ENCODE peak calls at places on chromosomes 7 and 10, in six cellular contexts. G is astrocyte of the spinal cord, P is cardiac muscle cell, J is GM12865, U is psoas muscle, K is sigmoid colon. I is an unnamed sample.

GRCh38 chr7:122887848-122888247 is 1.6 kb upstream of the CADPS2 start:
- DNase-seq in G (no peak), P (no peak), J (no peak), U (no peak), K (no peak), I (no peak)

GRCh38 chr7:4693152-4693551 is 11.1 kb downstream of the FOXK1 start:
- DNase-seq in G (no peak), P (no peak), J (no peak), U (no peak), K (no peak), I (no peak)

GRCh38 chr7:140402178-140402835 is 1.6 kb upstream of the RAB19 start:
- DNase-seq in G (peak; percentile 72), P (peak; percentile 73), J (no peak), U (no peak), K (no peak), I (no peak)

GRCh38 chr7:2417981-2418481 is 14.6 kb downstream of the CHST12 start:
- DNase-seq in G (no peak), P (no peak), J (no peak), U (no peak), K (no peak), I (no peak)

GRCh38 chr7:146503844-146504243 is 387.2 kb downstream of the CNTNAP2 start:
- DNase-seq in G (no peak), P (no peak), J (no peak), U (no peak), K (no peak), I (no peak)

GRCh38 chr10:78333362-78334143 is 299.9 kb downstream of the RPS24 start:
- DNase-seq in G (no peak), P (no peak), J (no peak), U (no peak), K (no peak), I (no peak)

GRCh38 chr7:9846902-9847301 is 1126.8 kb upstream of the PHF14 start:
- DNase-seq in G (no peak), P (no peak), J (no peak), U (no peak), K (no peak), I (no peak)

GRCh38 chr7:64877714-64878610 is 25.1 kb upstream of the ZNF273 start:
- DNase-seq in G (no peak), P (no peak), J (no peak), U (no peak), K (peak; percentile 54), I (no peak)

GRCh38 chr10:120368927-120369326 is 88.1 kb upstream of the PLPP4 start:
- DNase-seq in G (no peak), P (no peak), J (no peak), U (no peak), K (no peak), I (no peak)

GRCh38 chr10:102620138-102620591 is 24.1 kb upstream of the TRIM8 start:
- DNase-seq in G (no peak), P (peak; percentile 55), J (no peak), U (peak; percentile 45), K (peak; percentile 68), I (no peak)

DNA sequence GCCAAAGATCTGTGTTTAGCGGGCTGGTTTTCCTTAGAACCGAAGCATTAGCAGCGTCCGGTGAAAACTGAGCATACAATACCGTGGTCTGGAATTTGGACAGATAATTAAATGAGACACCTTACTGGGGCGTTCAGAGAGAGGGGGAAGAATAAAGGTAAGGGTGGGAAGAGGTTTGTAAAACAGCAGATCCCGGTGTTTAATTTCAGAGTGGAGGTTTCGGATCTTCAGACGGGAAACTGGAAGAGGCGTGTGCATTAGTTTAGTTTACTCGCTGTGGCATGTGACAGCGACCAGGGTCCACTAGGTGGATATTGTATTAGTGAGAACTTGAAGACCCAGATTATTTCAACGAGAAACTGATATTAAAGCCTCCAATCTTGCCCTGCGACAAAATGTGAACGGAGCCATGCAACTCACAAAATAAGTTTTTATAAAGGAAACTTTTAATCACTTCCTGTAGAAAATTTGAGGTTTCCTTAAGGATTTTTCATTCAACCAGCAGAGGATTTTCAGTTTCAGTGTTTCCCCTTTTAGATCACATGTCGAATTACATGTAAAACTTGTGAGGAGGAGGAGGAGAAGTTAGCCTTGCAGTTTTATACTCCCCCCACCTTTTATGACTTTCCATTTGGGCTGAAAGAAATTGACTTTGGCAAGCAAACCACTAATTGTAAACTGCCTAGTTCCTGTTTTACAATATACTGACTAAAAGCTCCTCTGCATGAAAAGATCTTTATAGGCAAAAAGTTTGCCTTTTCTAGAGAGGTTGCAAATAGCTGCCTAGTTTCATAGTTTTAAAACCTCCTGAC is 2.8 kb downstream of the BAMBI start:
- DNase-seq in G (no peak), P (peak; percentile 50), J (no peak), U (no peak), K (no peak), I (no peak)
- TF ChIP-seq CTCF in G (peak; percentile 28), P (peak; percentile 38), J (no peak), U (peak; percentile 4), K (no peak), I (peak; percentile 41)

GRCh38 chr10:69093933-69094332 is 6.0 kb downstream of the SRGN start:
- DNase-seq in G (no peak), P (peak; percentile 56), J (no peak), U (no peak), K (no peak), I (no peak)
- TF ChIP-seq CTCF in G (no peak), P (peak; percentile 18), J (no peak), U (no peak), K (no peak), I (no peak)

DNA sequence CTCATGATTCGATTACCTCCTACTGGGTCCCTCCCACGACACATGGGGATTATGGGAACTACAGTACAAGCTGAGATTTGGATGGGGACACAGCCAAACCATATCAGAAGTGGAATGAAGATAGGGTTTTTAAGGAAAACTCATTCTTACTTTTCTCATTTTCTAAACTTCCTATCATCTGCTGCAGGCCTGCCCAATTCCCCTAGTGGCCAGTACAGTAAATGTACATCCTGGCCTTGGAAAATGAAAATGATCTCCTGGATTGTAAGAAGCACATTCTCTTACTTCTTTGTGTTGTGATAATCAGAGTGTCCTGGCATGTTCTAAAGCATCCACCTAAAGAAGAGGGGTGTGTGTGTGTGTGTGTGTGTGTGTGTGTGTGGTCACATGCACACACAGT is 421.7 kb downstream of the LRMDA start:
- DNase-seq in G (no peak), P (peak; percentile 9), J (no peak), U (no peak), K (no peak), I (no peak)
- TF ChIP-seq CTCF in G (peak; percentile 49), P (peak; percentile 49), J (peak; percentile 18), U (no peak), K (no peak), I (peak; percentile 29)

DNA sequence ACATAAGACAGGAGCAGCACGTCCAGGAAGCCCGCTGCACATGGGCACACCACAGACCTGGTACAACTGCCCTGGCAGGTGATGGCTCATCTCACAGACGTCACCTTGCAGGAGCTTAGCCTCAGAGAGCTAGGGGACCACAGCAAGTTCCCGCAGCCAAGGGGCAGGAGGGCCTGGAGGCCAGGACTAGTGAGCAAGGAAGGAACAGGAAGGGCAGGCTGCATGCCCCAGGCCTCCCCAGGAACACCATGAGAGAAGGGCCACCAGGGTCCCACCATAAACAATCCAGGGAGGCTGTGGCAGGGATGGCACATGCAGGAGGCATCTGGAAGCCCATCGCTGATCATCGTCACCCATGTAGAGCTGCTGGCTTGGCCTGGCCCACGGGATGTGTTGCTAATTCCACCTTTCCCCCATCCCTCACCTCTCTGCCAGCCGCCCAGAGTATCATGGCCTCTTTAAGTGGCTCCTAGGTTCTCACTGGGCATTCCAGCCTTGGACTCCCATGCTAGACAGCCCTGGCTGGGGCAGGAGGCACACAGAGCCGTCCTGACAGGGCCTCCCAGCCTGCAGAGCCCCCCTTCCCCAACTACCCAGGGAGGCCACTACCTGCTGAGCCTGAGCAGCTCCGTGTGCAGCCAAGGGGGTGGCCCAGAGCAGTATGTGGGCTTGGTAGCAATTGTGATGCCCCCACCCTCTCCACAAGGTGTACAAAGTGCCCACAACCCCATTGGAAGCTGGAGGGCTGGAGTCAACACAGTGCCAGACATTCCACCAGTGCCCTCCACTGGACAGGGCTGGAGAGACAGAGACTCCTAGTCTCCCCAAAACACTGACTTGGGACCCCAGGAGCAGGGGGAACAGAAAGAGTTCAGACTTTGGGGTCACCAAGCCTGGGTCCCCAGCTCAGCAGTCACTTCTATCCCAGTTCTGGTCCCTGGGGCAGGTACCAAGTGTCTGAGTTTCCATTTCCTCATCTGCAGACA is 35.5 kb downstream of the GRID1 start:
- DNase-seq in G (no peak), P (no peak), J (no peak), U (no peak), K (peak; percentile 48), I (no peak)
- TF ChIP-seq CTCF in G (no peak), P (no peak), J (no peak), U (no peak), K (no peak), I (no peak)

GRCh38 chr10:4648968-4649367 is 177.0 kb upstream of the AKR1E2 start:
- DNase-seq in G (peak; percentile 50), P (no peak), J (no peak), U (no peak), K (no peak), I (no peak)
- TF ChIP-seq CTCF in G (no peak), P (no peak), J (no peak), U (no peak), K (no peak), I (no peak)

GRCh38 chr7:50142421-50143113 is 49.5 kb upstream of the ZPBP start:
- DNase-seq in G (peak; percentile 51), P (peak; percentile 47), J (peak; percentile 63), U (no peak), K (no peak), I (peak; percentile 12)
- TF ChIP-seq CTCF in G (peak; percentile 60), P (peak; percentile 61), J (peak; percentile 63), U (peak; percentile 67), K (peak; percentile 33), I (peak; percentile 76)

I was measured in nephron progenitor cell.